ENCODE peak calls at places on chromosomes 6 and 20, in five cellular contexts. One of them, this sample, is unnamed. For H3K9me3, the result is how much of the 10 kb centered on the place peaks cover.

GRCh38 chr20:9978395-9979004 is 56.3 kb upstream of the ANKEF1 start:
- DNase-seq in fibroblast of lung: peak
- DNase-seq in suprapubic skin: no peak
- DNase-seq in iPS DF 6.9: peak
- DNase-seq in CD8-positive, alpha-beta memory T cell: peak
- DNase-seq in this sample: no peak

GRCh38 chr20:39886650-39887190 is 802.3 kb downstream of the MAFB start:
- DNase-seq in fibroblast of lung: no peak
- DNase-seq in suprapubic skin: no peak
- DNase-seq in iPS DF 6.9: no peak
- DNase-seq in CD8-positive, alpha-beta memory T cell: no peak
- DNase-seq in this sample: no peak

GRCh38 chr6:16518265-16518664 is 243.0 kb downstream of the ATXN1 start:
- DNase-seq in fibroblast of lung: no peak
- DNase-seq in suprapubic skin: no peak
- DNase-seq in iPS DF 6.9: no peak
- DNase-seq in CD8-positive, alpha-beta memory T cell: no peak
- DNase-seq in this sample: no peak

GRCh38 chr20:3875378-3875974 is 13.7 kb upstream of the PANK2 start:
- DNase-seq in fibroblast of lung: no peak
- DNase-seq in suprapubic skin: no peak
- DNase-seq in iPS DF 6.9: no peak
- DNase-seq in CD8-positive, alpha-beta memory T cell: no peak
- DNase-seq in this sample: no peak

GRCh38 chr6:158233214-158233795 is 65.2 kb downstream of the GTF2H5 start:
- DNase-seq in fibroblast of lung: no peak
- DNase-seq in suprapubic skin: no peak
- DNase-seq in iPS DF 6.9: no peak
- DNase-seq in CD8-positive, alpha-beta memory T cell: no peak
- DNase-seq in this sample: no peak

GRCh38 chr6:46440133-46440532 is 51.1 kb downstream of the RCAN2 start:
- DNase-seq in fibroblast of lung: peak
- DNase-seq in suprapubic skin: no peak
- DNase-seq in iPS DF 6.9: no peak
- DNase-seq in CD8-positive, alpha-beta memory T cell: no peak
- DNase-seq in this sample: no peak

GRCh38 chr6:119147101-119148053 is 68.9 kb upstream of the FAM184A start:
- DNase-seq in fibroblast of lung: peak
- DNase-seq in suprapubic skin: no peak
- DNase-seq in iPS DF 6.9: no peak
- DNase-seq in CD8-positive, alpha-beta memory T cell: no peak
- DNase-seq in this sample: peak

GRCh38 chr6:7042654-7043545 is 64.9 kb upstream of the RREB1 start:
- DNase-seq in fibroblast of lung: no peak
- DNase-seq in suprapubic skin: no peak
- DNase-seq in iPS DF 6.9: no peak
- DNase-seq in CD8-positive, alpha-beta memory T cell: no peak
- DNase-seq in this sample: no peak

GRCh38 chr6:77669913-77670312 is 17.1 kb downstream of the MEI4 start:
- DNase-seq in fibroblast of lung: no peak
- DNase-seq in suprapubic skin: no peak
- DNase-seq in iPS DF 6.9: no peak
- DNase-seq in CD8-positive, alpha-beta memory T cell: no peak
- DNase-seq in this sample: no peak

GRCh38 chr6:82711992-82712788 is 348.6 kb downstream of the TPBG start:
- DNase-seq in fibroblast of lung: peak
- DNase-seq in suprapubic skin: no peak
- DNase-seq in iPS DF 6.9: no peak
- DNase-seq in CD8-positive, alpha-beta memory T cell: no peak
- DNase-seq in this sample: no peak

GRCh38 chr6:82711105-82711829 is 347.6 kb downstream of the TPBG start:
- DNase-seq in fibroblast of lung: peak
- DNase-seq in suprapubic skin: no peak
- DNase-seq in iPS DF 6.9: no peak
- DNase-seq in CD8-positive, alpha-beta memory T cell: no peak
- DNase-seq in this sample: no peak

GRCh38 chr6:82712826-82713225 is 349.2 kb downstream of the TPBG start:
- DNase-seq in fibroblast of lung: no peak
- DNase-seq in suprapubic skin: no peak
- DNase-seq in iPS DF 6.9: no peak
- DNase-seq in CD8-positive, alpha-beta memory T cell: no peak
- DNase-seq in this sample: no peak
- H3K9me3 ChIP-seq in fibroblast of lung: under half
- H3K9me3 ChIP-seq in suprapubic skin: under half
- H3K9me3 ChIP-seq in iPS DF 6.9: under half
- H3K9me3 ChIP-seq in CD8-positive, alpha-beta memory T cell: under half
- H3K9me3 ChIP-seq in this sample: under half

GRCh38 chr20:25209400-25209799 is 13.9 kb downstream of the ENTPD6 start:
- DNase-seq in fibroblast of lung: no peak
- DNase-seq in suprapubic skin: no peak
- DNase-seq in iPS DF 6.9: no peak
- DNase-seq in CD8-positive, alpha-beta memory T cell: no peak
- DNase-seq in this sample: no peak
- H3K4me3 ChIP-seq in fibroblast of lung: no peak
- H3K4me3 ChIP-seq in suprapubic skin: no peak
- H3K4me3 ChIP-seq in iPS DF 6.9: no peak
- H3K4me3 ChIP-seq in CD8-positive, alpha-beta memory T cell: no peak
- H3K4me3 ChIP-seq in this sample: no peak

GRCh38 chr20:15772826-15773225 is 800.4 kb downstream of the KIF16B start:
- DNase-seq in fibroblast of lung: no peak
- DNase-seq in suprapubic skin: no peak
- DNase-seq in iPS DF 6.9: no peak
- DNase-seq in CD8-positive, alpha-beta memory T cell: no peak
- DNase-seq in this sample: no peak
- H3K9me3 ChIP-seq in fibroblast of lung: under half
- H3K9me3 ChIP-seq in suprapubic skin: under half
- H3K9me3 ChIP-seq in iPS DF 6.9: under half
- H3K9me3 ChIP-seq in CD8-positive, alpha-beta memory T cell: under half
- H3K9me3 ChIP-seq in this sample: under half

GRCh38 chr6:766625-767024 is 73.7 kb upstream of the EXOC2 start:
- DNase-seq in fibroblast of lung: no peak
- DNase-seq in suprapubic skin: no peak
- DNase-seq in iPS DF 6.9: no peak
- DNase-seq in CD8-positive, alpha-beta memory T cell: no peak
- DNase-seq in this sample: no peak
- H3K4me3 ChIP-seq in fibroblast of lung: peak
- H3K4me3 ChIP-seq in suprapubic skin: no peak
- H3K4me3 ChIP-seq in iPS DF 6.9: no peak
- H3K4me3 ChIP-seq in CD8-positive, alpha-beta memory T cell: no peak
- H3K4me3 ChIP-seq in this sample: no peak

DNA sequence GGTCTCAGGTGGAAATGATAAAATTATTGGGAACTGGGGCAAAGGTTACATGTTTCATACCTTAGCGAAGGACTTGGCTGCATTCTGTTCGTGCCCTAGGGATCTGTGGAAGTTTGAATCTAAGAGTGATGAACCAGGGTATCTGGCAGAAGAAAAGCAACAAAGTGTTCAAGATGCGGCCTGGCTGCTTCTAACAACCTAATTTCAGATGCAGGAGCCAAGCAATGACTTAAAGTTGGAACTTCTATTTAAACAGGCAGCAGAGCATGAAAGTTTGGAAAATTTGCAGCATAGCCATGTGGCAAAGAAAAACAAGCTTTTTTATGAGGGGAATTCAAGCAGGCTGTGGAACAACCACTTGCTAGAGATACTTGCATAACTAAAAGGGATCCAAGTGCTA is 73.5 kb downstream of the CD24 start:
- DNase-seq in fibroblast of lung: no peak
- DNase-seq in suprapubic skin: no peak
- DNase-seq in iPS DF 6.9: no peak
- DNase-seq in CD8-positive, alpha-beta memory T cell: no peak
- DNase-seq in this sample: no peak
- H3K9me3 ChIP-seq in fibroblast of lung: under half
- H3K9me3 ChIP-seq in suprapubic skin: under half
- H3K9me3 ChIP-seq in iPS DF 6.9: under half
- H3K9me3 ChIP-seq in CD8-positive, alpha-beta memory T cell: under half
- H3K9me3 ChIP-seq in this sample: under half

GRCh38 chr20:22584630-22584921 is 204 bp upstream of the FOXA2 start:
- DNase-seq in fibroblast of lung: no peak
- DNase-seq in suprapubic skin: no peak
- DNase-seq in iPS DF 6.9: no peak
- DNase-seq in CD8-positive, alpha-beta memory T cell: no peak
- DNase-seq in this sample: no peak
- H3K4me3 ChIP-seq in fibroblast of lung: no peak
- H3K4me3 ChIP-seq in suprapubic skin: peak
- H3K4me3 ChIP-seq in iPS DF 6.9: no peak
- H3K4me3 ChIP-seq in CD8-positive, alpha-beta memory T cell: no peak
- H3K4me3 ChIP-seq in this sample: peak

DNA sequence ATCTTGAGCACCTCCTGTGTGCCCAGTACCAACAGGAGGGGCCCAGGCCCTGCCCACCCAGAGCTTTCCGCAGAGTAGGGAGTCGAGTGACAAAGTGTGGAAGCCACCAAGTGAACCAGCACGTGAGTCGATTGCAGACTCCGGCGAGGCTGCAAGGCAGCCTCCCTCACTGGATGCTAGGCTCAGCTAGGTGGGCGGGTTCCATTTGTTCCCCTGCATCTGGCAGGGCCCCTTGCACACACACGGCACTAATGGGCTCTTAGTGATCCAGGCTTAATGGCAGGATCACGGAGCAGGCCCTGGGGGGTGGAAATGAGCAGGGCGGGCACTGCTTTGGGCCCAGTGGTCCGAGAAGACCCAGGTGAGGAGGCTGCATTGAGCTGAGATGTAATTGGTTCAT is 140.4 kb downstream of the PHACTR3 start:
- DNase-seq in fibroblast of lung: no peak
- DNase-seq in suprapubic skin: no peak
- DNase-seq in iPS DF 6.9: no peak
- DNase-seq in CD8-positive, alpha-beta memory T cell: no peak
- DNase-seq in this sample: no peak
- H3K9me3 ChIP-seq in fibroblast of lung: under half
- H3K9me3 ChIP-seq in suprapubic skin: under half
- H3K9me3 ChIP-seq in iPS DF 6.9: under half
- H3K9me3 ChIP-seq in CD8-positive, alpha-beta memory T cell: under half
- H3K9me3 ChIP-seq in this sample: under half

DNA sequence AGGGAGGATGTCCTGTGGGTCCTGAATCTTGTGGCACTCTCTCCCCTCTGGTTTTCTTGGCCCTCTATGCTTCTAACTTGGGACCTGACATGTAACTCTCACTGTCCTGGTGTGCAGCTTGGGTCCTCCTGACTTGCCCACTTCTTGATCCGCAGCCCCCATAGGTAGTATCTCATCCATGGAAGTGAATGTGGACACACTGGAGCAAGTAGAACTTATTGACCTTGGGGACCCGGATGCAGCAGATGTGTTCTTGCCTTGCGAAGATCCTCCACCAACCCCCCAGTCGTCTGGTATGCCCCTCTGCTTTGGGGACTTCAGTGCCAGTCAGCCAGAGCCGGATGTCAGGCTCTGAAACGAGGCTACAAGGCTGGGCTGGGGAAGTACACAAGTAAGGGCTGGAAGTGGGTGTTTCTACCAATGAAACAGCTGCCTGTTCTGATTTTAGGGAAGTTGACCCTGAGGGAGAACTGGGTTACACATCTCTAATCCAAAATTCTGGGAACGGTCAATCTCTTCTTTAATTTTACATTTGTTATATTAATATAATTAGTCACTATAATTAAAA is 641 bp downstream of the DBNDD2 start:
- DNase-seq in fibroblast of lung: no peak
- DNase-seq in suprapubic skin: no peak
- DNase-seq in iPS DF 6.9: no peak
- DNase-seq in CD8-positive, alpha-beta memory T cell: no peak
- DNase-seq in this sample: no peak
- H3K4me3 ChIP-seq in fibroblast of lung: no peak
- H3K4me3 ChIP-seq in suprapubic skin: peak
- H3K4me3 ChIP-seq in iPS DF 6.9: no peak
- H3K4me3 ChIP-seq in CD8-positive, alpha-beta memory T cell: no peak
- H3K4me3 ChIP-seq in this sample: no peak

GRCh38 chr6:67885081-67886033 is 749.7 kb upstream of the ADGRB3 start:
- DNase-seq in fibroblast of lung: no peak
- DNase-seq in suprapubic skin: no peak
- DNase-seq in iPS DF 6.9: no peak
- DNase-seq in CD8-positive, alpha-beta memory T cell: no peak
- DNase-seq in this sample: no peak
- H3K9me3 ChIP-seq in fibroblast of lung: under half
- H3K9me3 ChIP-seq in suprapubic skin: under half
- H3K9me3 ChIP-seq in iPS DF 6.9: under half
- H3K9me3 ChIP-seq in CD8-positive, alpha-beta memory T cell: under half
- H3K9me3 ChIP-seq in this sample: under half